ENCODE peak calls at places on chromosomes 11 and 22, in seven cellular contexts. T is WERI-Rb-1; B is CD8-positive, alpha-beta memory T cell; Y is tibial nerve; V is aorta; S is PC-9; X is lung. L is an unnamed sample.

GRCh38 chr11:12524865-12525264 is 147.5 kb downstream of the PARVA start:
- DNase-seq in B (no peak), V (no peak), T (no peak), S (no peak), Y (peak), X (no peak), L (no peak)

GRCh38 chr11:12166299-12167092 is 56.1 kb downstream of the MICAL2 start:
- DNase-seq in T (no peak), S (no peak), B (no peak), X (no peak), Y (no peak), V (no peak), L (no peak)

GRCh38 chr11:134754823-134755198 is 342.8 kb upstream of the B3GAT1 start:
- DNase-seq in S (no peak), T (no peak), V (no peak), X (peak), Y (no peak), B (no peak), L (peak)

GRCh38 chr22:22026157-22026831 is 43.7 kb upstream of the TOP3B start:
- DNase-seq in X (no peak), B (no peak), S (no peak), V (no peak), T (no peak), Y (no peak), L (peak)

GRCh38 chr11:77558380-77558779 is 31.4 kb upstream of the AQP11 start:
- DNase-seq in V (no peak), T (no peak), X (peak), Y (no peak), B (no peak), S (no peak), L (no peak)

GRCh38 chr11:283405-284080 is 5.3 kb downstream of the NLRP6 start:
- DNase-seq in X (no peak), V (no peak), Y (no peak), B (no peak), S (no peak), T (no peak), L (no peak)

GRCh38 chr11:34825670-34826383 is 90.4 kb downstream of the APIP start:
- DNase-seq in V (no peak), X (peak), B (no peak), S (peak), T (no peak), Y (no peak), L (no peak)

GRCh38 chr11:107496011-107496410 is 38.4 kb upstream of the CWF19L2 start:
- DNase-seq in B (no peak), V (no peak), T (no peak), Y (no peak), X (no peak), S (no peak), L (no peak)

GRCh38 chr11:6655020-6655789 is 404 bp downstream of the DCHS1 start:
- DNase-seq in V (peak), B (peak), X (no peak), Y (no peak), T (peak), S (no peak), L (peak)

GRCh38 chr11:75133976-75134375 is 16.9 kb upstream of the SLCO2B1 start:
- DNase-seq in B (no peak), V (no peak), S (no peak), X (no peak), Y (no peak), T (no peak), L (peak)

GRCh38 chr22:46674906-46675305 is 54.7 kb downstream of the GRAMD4 start:
- DNase-seq in Y (no peak), X (no peak), T (no peak), V (no peak), S (no peak), B (no peak), L (no peak)

GRCh38 chr11:41237386-41237785 is 222.1 kb downstream of the LRRC4C start:
- DNase-seq in V (no peak), B (no peak), T (no peak), X (no peak), S (no peak), Y (no peak), L (no peak)

GRCh38 chr11:122897606-122898210 is 15.1 kb downstream of the JHY start:
- DNase-seq in B (no peak), V (no peak), T (no peak), X (no peak), S (peak), Y (no peak), L (no peak)

GRCh38 chr11:77449060-77449521 is 24.8 kb downstream of the PAK1 start:
- DNase-seq in Y (no peak), S (no peak), V (no peak), T (no peak), B (no peak), X (no peak), L (no peak)

GRCh38 chr11:57491371-57492061 is 24.0 kb downstream of the SLC43A1 start:
- DNase-seq in Y (no peak), T (peak), S (no peak), X (no peak), V (no peak), B (peak), L (no peak)

GRCh38 chr11:2750101-2750509 is 50.3 kb upstream of the KCNQ1OT1 start:
- DNase-seq in B (no peak), Y (no peak), V (peak), X (no peak), S (no peak), T (no peak), L (no peak)

GRCh38 chr22:44926491-44927415 is 83.1 kb downstream of the PHF21B start:
- DNase-seq in T (no peak), S (no peak), V (peak), X (no peak), Y (no peak), B (no peak), L (no peak)

GRCh38 chr11:126920833-126921232 is 79.7 kb downstream of the KIRREL3 start:
- DNase-seq in V (no peak), Y (no peak), T (no peak), X (no peak), S (no peak), B (no peak), L (no peak)

GRCh38 chr11:128180446-128181089 is 406.8 kb downstream of the ETS1 start:
- DNase-seq in Y (no peak), X (no peak), T (no peak), S (peak), V (no peak), B (no peak), L (no peak)

DNA sequence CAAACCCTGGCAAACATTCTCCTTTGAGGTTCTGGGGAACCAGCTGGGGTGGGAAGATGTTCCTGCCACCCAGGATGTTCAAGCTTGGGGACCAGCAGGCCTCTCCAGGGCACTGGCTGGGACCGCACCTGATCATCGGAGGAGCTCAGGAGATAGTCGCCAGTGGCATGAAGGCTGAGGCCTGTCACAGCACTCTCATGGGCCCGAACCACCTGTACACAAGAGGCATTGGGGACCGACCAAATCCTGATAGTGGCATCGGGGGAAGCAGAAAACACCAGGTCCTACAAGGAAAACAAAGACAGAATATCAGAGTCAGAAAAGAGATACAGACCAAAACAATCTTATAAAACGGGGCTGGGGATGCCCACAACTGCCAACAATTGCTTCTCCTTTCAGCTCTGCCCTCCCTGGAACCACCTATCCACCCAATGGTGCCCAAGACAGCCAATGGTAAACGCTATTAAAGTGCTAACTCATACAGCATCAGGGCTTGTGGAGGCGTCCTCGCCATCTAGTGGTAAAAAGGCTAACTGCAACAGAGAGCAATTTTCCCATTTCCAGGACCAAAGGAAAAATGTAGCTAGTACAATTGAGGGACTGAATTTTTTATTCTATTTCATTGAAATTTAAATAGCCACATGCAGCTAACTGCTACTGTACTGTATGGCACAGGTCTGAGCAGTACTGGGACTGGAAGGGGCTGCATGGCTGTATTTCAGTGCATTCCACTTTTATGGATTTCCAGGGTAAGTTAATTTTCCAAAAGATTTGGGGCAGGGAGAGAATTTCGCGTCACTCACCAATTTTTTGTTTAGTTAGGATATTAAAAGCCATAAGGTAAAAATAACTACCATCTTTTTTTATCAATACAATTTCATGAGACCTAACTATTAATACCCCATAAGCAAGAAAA is 7.1 kb downstream of the PRPF19 start:
- DNase-seq in T (peak), X (no peak), S (peak), Y (peak), V (no peak), B (peak), L (no peak)
- H3K27ac ChIP-seq in T (no peak), X (no peak), S (peak), Y (no peak), V (no peak), B (no peak), L (no peak)

DNA sequence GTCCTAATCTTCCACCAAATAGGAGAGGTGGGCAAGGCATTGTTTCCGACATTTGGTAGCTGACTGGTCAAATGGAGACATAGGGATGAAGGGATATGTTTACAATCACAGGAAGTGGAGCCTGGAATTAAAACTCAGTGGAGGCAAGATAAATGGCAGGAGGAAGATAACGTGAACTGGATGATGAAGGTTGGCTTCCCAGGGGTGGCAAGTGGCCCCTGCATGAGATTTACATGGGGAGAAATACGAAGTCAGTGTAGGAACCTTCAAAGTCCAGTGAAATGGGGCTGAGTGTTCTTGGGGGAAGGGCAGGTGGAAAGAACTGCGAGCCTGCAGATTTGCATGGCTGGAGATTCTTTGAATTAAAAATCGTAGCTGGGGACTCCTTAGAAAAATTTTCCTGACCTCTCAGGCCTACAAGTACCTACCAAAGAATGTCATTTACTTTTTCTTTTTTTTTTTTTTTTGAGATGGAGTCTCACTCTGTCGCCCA is 724 bp upstream of the FOXRED2 start:
- DNase-seq in V (no peak), S (no peak), B (no peak), X (no peak), Y (no peak), T (no peak), L (no peak)
- H3K27ac ChIP-seq in V (peak), S (peak), B (peak), X (peak), Y (peak), T (peak), L (peak)

GRCh38 chr11:76185931-76186401 is 20.3 kb downstream of the WNT11 start:
- DNase-seq in X (no peak), Y (peak), B (no peak), V (no peak), T (peak), S (no peak), L (no peak)
- H3K27ac ChIP-seq in X (peak), Y (no peak), B (no peak), V (no peak), T (peak), S (no peak), L (peak)

DNA sequence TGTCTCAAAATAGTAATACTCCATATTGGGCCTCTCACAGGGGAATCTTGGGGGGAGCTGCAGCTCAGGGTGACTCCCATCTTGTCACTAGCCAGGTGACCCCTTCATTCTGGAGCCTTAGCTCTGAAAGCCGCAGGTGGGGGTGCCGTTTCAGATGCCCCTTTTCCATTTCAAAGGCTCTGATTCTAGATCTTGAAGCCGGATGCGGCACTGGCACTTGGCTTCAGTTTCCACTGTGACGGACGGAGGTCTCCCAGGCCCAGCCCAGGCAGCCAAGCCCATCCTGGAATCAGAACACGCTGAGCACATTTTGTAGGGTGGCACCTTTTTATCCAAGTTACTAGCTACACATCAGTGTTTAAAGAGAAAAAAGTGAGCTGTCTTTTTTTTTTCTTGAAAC is 6.4 kb downstream of the BIK start:
- DNase-seq in B (no peak), T (no peak), X (no peak), Y (no peak), S (no peak), V (no peak), L (no peak)
- H3K27ac ChIP-seq in B (no peak), T (no peak), X (no peak), Y (no peak), S (no peak), V (no peak), L (no peak)